ENCODE peak calls at places on chromosomes 6 and 20, in ten cellular contexts. S is colonic mucosa; A is uterus; V is brain pericyte; W is KBM-7; L is brain microvascular endothelial cell; K is ACHN; P is LoVo; B is CD8-positive, alpha-beta T cell; F is HFF-Myc. C is an unnamed sample.

GRCh38 chr6:15953152-15953880 is 175.6 kb upstream of the MYLIP start:
- DNase-seq in L (peak), A (no peak), F (peak), B (no peak), P (no peak), W (no peak), S (no peak), K (no peak), V (no peak), C (no peak)

GRCh38 chr6:113672691-113673149 is 184.4 kb upstream of the MARCKS start:
- DNase-seq in B (no peak), W (no peak), L (no peak), V (no peak), P (no peak), F (no peak), K (no peak), A (peak), S (no peak), C (no peak)

GRCh38 chr6:148239777-148240462 is 102.7 kb upstream of the SASH1 start:
- DNase-seq in K (no peak), P (no peak), A (no peak), B (no peak), W (no peak), F (no peak), V (no peak), S (no peak), L (peak), C (no peak)

GRCh38 chr20:51523276-51524013 is 19.1 kb downstream of the NFATC2 start:
- DNase-seq in V (no peak), P (no peak), F (no peak), W (no peak), K (no peak), A (no peak), B (no peak), S (no peak), L (no peak), C (no peak)

GRCh38 chr6:33578588-33579011 is 1.5 kb downstream of the BAK1 start:
- DNase-seq in P (no peak), S (peak), K (no peak), A (no peak), L (no peak), B (no peak), F (no peak), W (peak), V (no peak), C (peak)

GRCh38 chr20:38123021-38123587 is 42.0 kb downstream of the TGM2 start:
- DNase-seq in P (no peak), V (no peak), W (no peak), K (no peak), S (peak), A (peak), L (no peak), B (no peak), F (no peak), C (no peak)

GRCh38 chr6:89792881-89793280 is 26.7 kb downstream of the MDN1 start:
- DNase-seq in B (no peak), F (no peak), L (peak), P (no peak), K (peak), W (peak), V (no peak), S (no peak), A (no peak), C (peak)

GRCh38 chr6:40227735-40228134 is 293.5 kb upstream of the MOCS1 start:
- DNase-seq in V (no peak), W (no peak), K (no peak), S (no peak), F (no peak), P (no peak), L (no peak), A (no peak), B (no peak), C (no peak)

GRCh38 chr6:33439956-33440648 is 14.3 kb upstream of the ZBTB9 start:
- DNase-seq in P (no peak), S (no peak), A (no peak), K (no peak), F (no peak), V (no peak), L (no peak), B (no peak), W (no peak), C (no peak)

GRCh38 chr6:141552463-141552862 is 580.3 kb upstream of the GJE1 start:
- DNase-seq in V (peak), L (peak), A (no peak), B (no peak), S (no peak), K (peak), W (peak), F (peak), P (peak), C (no peak)

GRCh38 chr6:7219310-7219709 is 93.7 kb downstream of the SSR1 start:
- DNase-seq in P (no peak), A (no peak), F (no peak), K (peak), V (no peak), W (no peak), S (no peak), B (no peak), L (peak), C (no peak)

GRCh38 chr6:166168616-166169548 is 1.2 kb upstream of the TBXT start:
- DNase-seq in B (no peak), F (no peak), L (no peak), W (no peak), P (no peak), K (no peak), S (no peak), A (no peak), V (no peak), C (no peak)

GRCh38 chr6:138541793-138542481 is 42.6 kb upstream of the NHSL1 start:
- DNase-seq in F (no peak), W (no peak), K (no peak), S (no peak), P (no peak), B (no peak), A (no peak), L (no peak), V (no peak), C (no peak)

GRCh38 chr6:52839124-52840055 is 1.2 kb downstream of the GSTA5 start:
- DNase-seq in W (peak), B (peak), K (peak), V (no peak), L (peak), S (peak), F (peak), A (no peak), P (peak), C (peak)